ENCODE peak calls at places on chromosomes 16 and 17, in six cellular contexts. L is transverse colon, F is stomach, A is A549, Q is SK-N-SH, K is sigmoid colon. M is an unnamed sample.

GRCh38 chr16:80174416-80174815 is 366.4 kb upstream of the DYNLRB2 start:
- DNase-seq in F (no peak), A (no peak), Q (no peak), L (no peak), K (no peak), M (no peak)

GRCh38 chr17:45060824-45061605 is at the start of gene NMT1:
- DNase-seq in L (peak), F (peak), K (peak), Q (peak), A (peak), M (peak)

GRCh38 chr16:27232875-27233605 is 29.7 kb downstream of the KDM8 start:
- DNase-seq in F (no peak), A (no peak), K (peak), L (no peak), Q (no peak), M (no peak)

GRCh38 chr17:9833922-9834321 is 8.2 kb downstream of the GLP2R start:
- DNase-seq in K (no peak), L (no peak), Q (no peak), A (no peak), F (no peak), M (no peak)

GRCh38 chr16:23496826-23497542 is 13.3 kb downstream of the GGA2 start:
- DNase-seq in Q (no peak), K (no peak), L (no peak), F (no peak), A (no peak), M (peak)

GRCh38 chr16:83939266-83939856 is 13.7 kb upstream of the OSGIN1 start:
- DNase-seq in F (no peak), K (no peak), Q (no peak), A (no peak), L (no peak), M (no peak)

GRCh38 chr17:34609210-34609609 is 29.8 kb downstream of the TMEM132E start:
- DNase-seq in Q (no peak), L (no peak), F (no peak), A (no peak), K (no peak), M (no peak)

GRCh38 chr16:17382949-17383348 is 87.8 kb downstream of the XYLT1 start:
- DNase-seq in Q (no peak), A (no peak), K (no peak), L (peak), F (no peak), M (no peak)

GRCh38 chr17:30376621-30377452 is 1.9 kb upstream of the CPD start:
- DNase-seq in Q (no peak), A (no peak), K (no peak), L (no peak), F (no peak), M (peak)

GRCh38 chr17:11309850-11310249 is 68.8 kb downstream of the SHISA6 start:
- DNase-seq in K (no peak), A (no peak), F (no peak), Q (no peak), L (no peak), M (no peak)

GRCh38 chr17:41695954-41696720 is 7.5 kb downstream of the EIF1 start:
- DNase-seq in K (peak), L (peak), F (peak), Q (peak), A (peak), M (no peak)

GRCh38 chr17:57512258-57512657 is 232.8 kb downstream of the CCDC182 start:
- DNase-seq in K (no peak), F (no peak), Q (no peak), L (no peak), A (no peak), M (no peak)

GRCh38 chr16:3305109-3306068 is at the start of the genes TIGD7 and ZNF75A:
- DNase-seq in Q (peak), L (peak), F (peak), A (peak), K (peak), M (peak)

DNA sequence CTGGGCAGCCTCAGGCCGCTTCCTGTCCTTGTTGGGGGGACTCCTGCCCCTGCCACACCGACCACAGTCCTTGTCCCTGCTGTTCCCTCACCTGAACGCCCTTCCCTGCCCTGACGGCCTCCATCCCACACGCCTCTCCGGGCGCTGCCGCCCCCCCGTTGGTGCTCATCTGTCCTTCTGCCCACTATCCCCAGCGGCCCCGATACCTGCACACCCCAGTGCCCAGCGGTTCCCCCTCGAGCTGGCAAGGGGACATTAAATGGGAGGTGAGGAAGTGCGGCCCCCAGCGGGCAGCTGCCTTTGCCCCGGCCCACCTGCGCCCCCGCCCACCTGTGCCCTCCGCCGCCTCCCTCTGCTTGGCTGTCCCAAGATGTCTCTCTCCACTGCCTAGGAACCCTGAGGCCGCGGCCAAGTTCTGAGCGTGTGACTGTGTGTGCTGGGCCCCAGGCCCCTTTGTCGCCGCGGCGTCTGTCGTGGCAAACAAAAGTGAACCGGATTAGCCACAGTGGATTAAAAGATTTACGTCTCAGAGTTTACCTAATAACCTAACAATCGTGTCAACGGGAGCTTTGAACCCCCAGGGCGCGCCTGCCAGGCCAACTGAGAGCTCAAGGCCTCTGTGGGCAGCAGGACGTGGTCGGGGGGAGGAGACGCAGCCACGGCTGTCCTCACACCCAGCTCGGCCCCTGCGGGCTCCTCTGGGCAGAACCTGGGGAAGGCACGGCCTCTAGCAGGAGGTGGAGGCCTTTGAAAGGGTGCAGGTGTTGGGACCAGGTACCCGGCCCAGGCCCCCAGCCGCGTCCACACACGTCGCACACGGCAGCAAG is 7.6 kb upstream of the AXIN1 start:
- DNase-seq in F (no peak), L (peak), A (no peak), K (no peak), Q (no peak), M (no peak)
- H3K4me3 ChIP-seq in F (no peak), L (no peak), A (no peak), K (no peak), Q (no peak), M (no peak)

DNA sequence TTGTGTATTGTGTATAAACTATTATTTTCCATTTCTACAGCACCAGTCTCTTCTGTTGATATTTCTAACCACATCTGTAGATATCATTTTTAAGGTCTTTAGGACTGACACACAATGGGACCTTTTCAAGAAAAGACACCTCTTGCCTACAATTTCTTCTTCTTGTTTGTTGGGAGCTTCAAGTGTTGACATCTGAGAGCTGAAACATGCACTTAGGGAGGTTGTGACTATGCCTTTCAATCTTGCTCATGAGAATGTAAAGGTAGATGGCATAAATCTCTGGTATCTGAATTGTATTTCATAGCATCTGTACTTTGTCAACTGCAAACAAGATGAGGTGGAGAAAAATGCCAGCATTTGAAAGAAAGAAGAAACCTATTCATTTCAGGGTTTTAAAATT is 253.0 kb upstream of the CDH8 start:
- DNase-seq in F (no peak), K (no peak), L (no peak), Q (no peak), A (no peak), M (no peak)
- TF ChIP-seq EP300 in F (no peak), K (no peak), L (no peak), Q (no peak), A (no peak), M (no peak)

DNA sequence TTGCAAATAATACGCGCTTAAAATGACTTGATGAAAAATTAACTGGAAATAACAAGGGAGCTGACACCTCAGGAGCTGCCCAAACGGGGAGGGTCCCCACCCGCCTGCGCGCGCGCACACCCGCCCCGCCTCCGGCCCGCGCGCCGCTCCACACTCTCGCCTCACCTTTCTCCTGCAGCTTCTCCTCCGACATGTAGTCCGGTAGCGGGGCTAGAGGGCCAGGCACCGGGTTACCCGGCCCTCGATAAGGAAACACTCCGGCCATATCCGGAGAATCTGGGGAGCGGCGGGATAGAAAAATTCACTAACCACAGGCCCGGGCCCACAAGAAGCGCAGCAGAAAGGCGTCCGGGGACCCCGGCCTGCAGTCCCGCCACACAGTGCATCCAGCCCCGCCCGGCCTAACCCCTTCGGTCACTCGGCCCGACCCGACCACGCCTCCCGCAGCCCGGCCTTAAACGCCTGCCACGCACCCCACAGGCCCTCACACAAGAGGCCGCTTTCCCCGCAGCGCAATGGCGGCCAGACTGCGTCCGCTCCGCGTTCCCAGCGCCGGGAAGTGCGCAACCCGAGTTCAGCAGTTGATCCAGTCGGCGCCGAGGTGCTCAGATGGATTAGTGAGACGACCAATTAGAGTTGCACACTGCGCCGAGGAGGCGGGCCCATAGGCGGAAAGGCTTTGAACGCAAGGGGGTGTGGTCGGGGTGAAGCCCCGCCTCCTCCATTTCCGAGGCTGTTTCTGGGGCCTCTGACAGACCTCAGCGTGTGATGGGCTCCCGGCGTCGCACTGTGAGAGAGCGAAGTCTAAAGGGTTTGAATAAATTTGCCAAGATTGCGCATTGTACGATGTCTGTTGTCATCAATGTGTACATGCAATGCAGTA is at the start of gene PRPF8:
- DNase-seq in F (peak), K (peak), L (peak), Q (peak), A (peak), M (peak)
- H3K4me3 ChIP-seq in F (peak), K (peak), L (peak), Q (peak), A (peak), M (peak)

GRCh38 chr17:7204335-7204734 is 15.3 kb downstream of the DLG4 start:
- DNase-seq in Q (peak), L (no peak), F (no peak), K (no peak), A (no peak), M (no peak)

GRCh38 chr17:7207120-7208001 is 12.3 kb downstream of the DLG4 start:
- DNase-seq in A (no peak), F (no peak), K (no peak), Q (no peak), L (no peak), M (no peak)

GRCh38 chr17:7203391-7203790 is 16.2 kb downstream of the DLG4 start:
- DNase-seq in A (no peak), K (no peak), Q (no peak), F (no peak), L (no peak), M (no peak)

GRCh38 chr17:7208027-7208571 is 11.5 kb downstream of the DLG4 start:
- DNase-seq in F (no peak), Q (no peak), A (no peak), K (no peak), L (no peak), M (no peak)

GRCh38 chr17:7204828-7205461 is 14.7 kb downstream of the DLG4 start:
- DNase-seq in A (peak), Q (peak), K (peak), L (peak), F (peak), M (peak)
- TF ChIP-seq EP300 in A (no peak), Q (no peak), K (peak), L (no peak), F (peak), M (no peak)

DNA sequence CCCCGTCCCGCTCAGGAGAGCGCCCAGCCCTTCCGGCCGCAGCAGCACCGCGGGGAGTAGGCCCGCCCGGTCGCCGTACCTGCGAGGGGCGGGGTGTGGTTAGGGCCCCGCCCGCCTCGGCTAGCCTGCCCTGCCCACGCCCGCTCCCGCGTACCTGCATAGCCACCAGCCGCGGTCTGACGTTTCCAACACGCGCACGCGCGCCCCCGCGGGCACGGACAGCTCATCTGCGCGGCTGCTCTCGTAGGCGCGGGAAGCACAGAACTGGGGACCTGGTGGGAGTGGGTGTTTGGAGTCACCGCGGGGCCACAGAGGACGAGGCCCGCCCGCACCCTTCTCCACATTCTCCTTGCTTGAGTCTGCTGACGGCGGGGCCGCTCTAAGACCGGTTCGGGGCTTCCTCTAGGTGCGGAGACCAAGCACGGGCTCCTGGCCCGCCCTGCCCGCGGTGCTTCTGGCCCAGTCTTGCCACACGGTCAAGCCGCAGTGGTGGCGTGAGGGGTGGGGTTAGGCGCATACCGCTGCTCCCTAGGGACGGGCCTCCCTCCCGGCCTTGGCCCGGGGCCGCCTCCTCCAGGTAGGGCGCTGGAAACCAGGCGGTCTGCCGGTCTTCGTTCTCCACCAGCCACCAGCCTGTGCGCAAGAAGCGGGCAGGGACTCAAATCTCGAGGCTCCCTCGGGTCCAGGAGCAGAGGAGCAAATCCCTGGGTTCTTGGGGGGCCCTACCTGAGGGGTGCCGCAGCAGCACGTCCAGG is 1.8 kb downstream of the NOXO1 start:
- DNase-seq in A (no peak), Q (no peak), K (no peak), L (peak), F (peak), M (no peak)
- H3K4me3 ChIP-seq in A (no peak), Q (no peak), K (no peak), L (peak), F (peak), M (no peak)

DNA sequence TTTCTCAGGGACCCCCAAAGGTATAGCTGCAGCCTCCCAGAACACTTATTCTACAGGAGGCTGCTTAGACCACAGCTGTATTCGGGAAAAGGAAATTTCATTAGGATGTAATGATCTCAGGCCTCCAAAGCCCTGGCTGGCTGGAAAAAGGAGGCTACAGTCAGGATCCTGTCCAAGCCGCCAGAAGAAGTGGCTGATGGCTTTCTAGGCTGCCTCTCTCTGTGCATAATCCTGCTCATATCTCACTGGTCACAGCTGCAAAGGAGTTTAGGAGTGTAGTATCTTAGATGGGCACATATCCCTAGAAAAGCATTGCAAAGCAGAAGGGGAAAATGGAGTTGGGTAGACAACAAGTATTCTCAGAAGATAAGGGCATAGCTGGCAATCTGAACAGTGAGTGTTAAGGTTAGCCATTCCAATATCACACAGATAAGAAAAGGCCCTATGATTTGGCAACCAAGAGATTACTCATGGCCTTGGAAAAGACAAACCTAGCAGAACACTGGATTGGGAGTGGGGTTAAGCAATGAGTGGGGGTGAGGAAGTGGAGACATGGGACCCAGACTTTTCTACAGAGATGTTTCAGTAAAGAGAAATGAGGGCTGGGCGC is 26.0 kb upstream of the PRKCA start:
- DNase-seq in A (peak), K (no peak), Q (no peak), F (no peak), L (no peak), M (no peak)
- TF ChIP-seq EP300 in A (no peak), K (no peak), Q (no peak), F (no peak), L (no peak), M (no peak)

DNA sequence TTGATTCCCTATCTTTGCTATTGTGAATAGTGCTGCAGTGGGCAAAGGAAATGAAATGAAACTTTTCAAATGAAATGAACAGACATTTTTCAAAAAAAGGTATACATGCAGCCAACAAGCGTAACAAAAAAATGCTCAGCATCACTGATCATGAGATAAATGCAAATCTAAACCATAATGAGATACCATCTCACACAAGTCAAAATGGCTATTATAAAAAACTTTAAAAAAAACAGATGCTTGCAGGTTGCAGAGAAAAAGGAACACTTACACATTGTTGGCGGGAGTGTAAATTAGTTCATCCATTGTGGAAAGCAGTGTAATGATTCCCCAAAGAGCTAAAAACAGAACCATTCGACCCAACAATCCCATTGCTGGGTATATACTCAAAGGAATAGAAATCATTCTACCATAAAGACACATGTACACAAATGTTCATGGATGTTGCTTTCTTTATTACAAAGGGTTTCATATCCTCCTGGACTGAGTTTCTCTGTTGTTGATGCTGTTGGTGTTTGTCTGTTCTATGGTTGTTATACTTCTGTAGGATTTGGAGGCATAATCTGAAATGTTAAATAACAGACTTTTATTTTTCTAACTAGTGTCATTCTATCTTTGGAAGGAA is 99.3 kb upstream of the SOX9 start:
- DNase-seq in A (no peak), K (no peak), Q (no peak), L (no peak), F (no peak), M (no peak)
- H3K4me3 ChIP-seq in A (no peak), K (no peak), Q (no peak), L (no peak), F (no peak), M (no peak)

GRCh38 chr17:47840742-47841487 is at the start of gene SCRN2:
- DNase-seq in K (peak), F (peak), L (peak), A (peak), Q (peak), M (peak)
- TF ChIP-seq EP300 in K (no peak), F (no peak), L (no peak), A (no peak), Q (no peak), M (no peak)